ENCODE peak calls at places on chromosomes 7 and 10, in eight cellular contexts. One of them, this sample, is unnamed.

GRCh38 chr10:11345224-11346054 is 266.0 kb downstream of the USP6NL start:
- DNase-seq in endothelial cell: peak; percentile 41
- DNase-seq in activated effector memory CD4-positive, alpha-beta T cell treated with Interleukin-2 at 50 U/mL for 16 hours: no peak
- DNase-seq in mesenchymal stem cell: peak; percentile 4
- DNase-seq in coronary artery: no peak
- DNase-seq in NCI-H187: no peak
- DNase-seq in RCC 7860: no peak
- DNase-seq in esophagus squamous epithelium: no peak
- DNase-seq in this sample: no peak

GRCh38 chr10:52322941-52323340 is 8.9 kb downstream of the DKK1 start:
- DNase-seq in endothelial cell: no peak
- DNase-seq in activated effector memory CD4-positive, alpha-beta T cell treated with Interleukin-2 at 50 U/mL for 16 hours: no peak
- DNase-seq in mesenchymal stem cell: no peak
- DNase-seq in coronary artery: no peak
- DNase-seq in NCI-H187: no peak
- DNase-seq in RCC 7860: no peak
- DNase-seq in esophagus squamous epithelium: no peak
- DNase-seq in this sample: no peak

GRCh38 chr10:114309111-114309651 is 70.1 kb downstream of the VWA2 start:
- DNase-seq in endothelial cell: no peak
- DNase-seq in activated effector memory CD4-positive, alpha-beta T cell treated with Interleukin-2 at 50 U/mL for 16 hours: no peak
- DNase-seq in mesenchymal stem cell: peak; percentile 64
- DNase-seq in coronary artery: no peak
- DNase-seq in NCI-H187: no peak
- DNase-seq in RCC 7860: no peak
- DNase-seq in esophagus squamous epithelium: no peak
- DNase-seq in this sample: no peak

GRCh38 chr10:131653140-131653539 is 247.7 kb upstream of the PPP2R2D start:
- DNase-seq in endothelial cell: no peak
- DNase-seq in activated effector memory CD4-positive, alpha-beta T cell treated with Interleukin-2 at 50 U/mL for 16 hours: no peak
- DNase-seq in mesenchymal stem cell: no peak
- DNase-seq in coronary artery: peak; percentile 45
- DNase-seq in NCI-H187: no peak
- DNase-seq in RCC 7860: no peak
- DNase-seq in esophagus squamous epithelium: no peak
- DNase-seq in this sample: no peak

GRCh38 chr7:85479918-85480658 is 293.2 kb upstream of the SEMA3D start:
- DNase-seq in endothelial cell: no peak
- DNase-seq in activated effector memory CD4-positive, alpha-beta T cell treated with Interleukin-2 at 50 U/mL for 16 hours: no peak
- DNase-seq in mesenchymal stem cell: no peak
- DNase-seq in coronary artery: no peak
- DNase-seq in NCI-H187: no peak
- DNase-seq in RCC 7860: no peak
- DNase-seq in esophagus squamous epithelium: no peak
- DNase-seq in this sample: no peak

GRCh38 chr7:35036361-35037171 is 719 bp downstream of the DPY19L1 start:
- DNase-seq in endothelial cell: peak; percentile 55
- DNase-seq in activated effector memory CD4-positive, alpha-beta T cell treated with Interleukin-2 at 50 U/mL for 16 hours: peak; percentile 25
- DNase-seq in mesenchymal stem cell: peak; percentile 78
- DNase-seq in coronary artery: peak; percentile 75
- DNase-seq in NCI-H187: peak; percentile 6
- DNase-seq in RCC 7860: peak; percentile 25
- DNase-seq in esophagus squamous epithelium: peak; percentile 4
- DNase-seq in this sample: no peak

GRCh38 chr7:92025260-92025659 is 84.6 kb downstream of the AKAP9 start:
- DNase-seq in endothelial cell: no peak
- DNase-seq in activated effector memory CD4-positive, alpha-beta T cell treated with Interleukin-2 at 50 U/mL for 16 hours: no peak
- DNase-seq in mesenchymal stem cell: peak; percentile 26
- DNase-seq in coronary artery: no peak
- DNase-seq in NCI-H187: no peak
- DNase-seq in RCC 7860: peak; percentile 35
- DNase-seq in esophagus squamous epithelium: no peak
- DNase-seq in this sample: no peak

GRCh38 chr10:10421071-10421470 is 596.6 kb upstream of the CELF2 start:
- DNase-seq in endothelial cell: no peak
- DNase-seq in activated effector memory CD4-positive, alpha-beta T cell treated with Interleukin-2 at 50 U/mL for 16 hours: no peak
- DNase-seq in mesenchymal stem cell: no peak
- DNase-seq in coronary artery: no peak
- DNase-seq in NCI-H187: no peak
- DNase-seq in RCC 7860: no peak
- DNase-seq in esophagus squamous epithelium: no peak
- DNase-seq in this sample: no peak

GRCh38 chr7:128032605-128033235 is 1.5 kb upstream of the LRRC4 start:
- DNase-seq in endothelial cell: no peak
- DNase-seq in activated effector memory CD4-positive, alpha-beta T cell treated with Interleukin-2 at 50 U/mL for 16 hours: no peak
- DNase-seq in mesenchymal stem cell: peak; percentile 34
- DNase-seq in coronary artery: no peak
- DNase-seq in NCI-H187: no peak
- DNase-seq in RCC 7860: no peak
- DNase-seq in esophagus squamous epithelium: no peak
- DNase-seq in this sample: no peak

GRCh38 chr10:131946321-131946751 is 35.4 kb downstream of the BNIP3 start:
- DNase-seq in endothelial cell: no peak
- DNase-seq in activated effector memory CD4-positive, alpha-beta T cell treated with Interleukin-2 at 50 U/mL for 16 hours: no peak
- DNase-seq in mesenchymal stem cell: peak; percentile 56
- DNase-seq in coronary artery: peak; percentile 69
- DNase-seq in NCI-H187: no peak
- DNase-seq in RCC 7860: peak; percentile 12
- DNase-seq in esophagus squamous epithelium: no peak
- DNase-seq in this sample: no peak

GRCh38 chr7:101939136-101939695 is 121.8 kb downstream of the CUX1 start:
- DNase-seq in endothelial cell: no peak
- DNase-seq in activated effector memory CD4-positive, alpha-beta T cell treated with Interleukin-2 at 50 U/mL for 16 hours: no peak
- DNase-seq in mesenchymal stem cell: no peak
- DNase-seq in coronary artery: no peak
- DNase-seq in NCI-H187: no peak
- DNase-seq in RCC 7860: no peak
- DNase-seq in esophagus squamous epithelium: no peak
- DNase-seq in this sample: no peak

GRCh38 chr10:94549221-94549620 is 3.6 kb downstream of the HELLS start:
- DNase-seq in endothelial cell: no peak
- DNase-seq in activated effector memory CD4-positive, alpha-beta T cell treated with Interleukin-2 at 50 U/mL for 16 hours: no peak
- DNase-seq in mesenchymal stem cell: no peak
- DNase-seq in coronary artery: no peak
- DNase-seq in NCI-H187: no peak
- DNase-seq in RCC 7860: no peak
- DNase-seq in esophagus squamous epithelium: no peak
- DNase-seq in this sample: no peak

GRCh38 chr7:149573519-149573918 is 75.9 kb upstream of the ZNF746 start:
- DNase-seq in endothelial cell: no peak
- DNase-seq in activated effector memory CD4-positive, alpha-beta T cell treated with Interleukin-2 at 50 U/mL for 16 hours: no peak
- DNase-seq in mesenchymal stem cell: no peak
- DNase-seq in coronary artery: no peak
- DNase-seq in NCI-H187: no peak
- DNase-seq in RCC 7860: no peak
- DNase-seq in esophagus squamous epithelium: no peak
- DNase-seq in this sample: no peak

This sample was measured in NCI-H1436 treated with DMSO at 0.1 percent for 48 hours.